ENCODE peak calls at places on chromosomes 7 and 10, in six cellular contexts. One of them, this sample, is unnamed.

GRCh38 chr7:24318326-24318725 is 34.3 kb downstream of the NPY start:
- DNase-seq in Calu3: no peak
- DNase-seq in ELR: no peak
- DNase-seq in fibroblast of lung: no peak
- DNase-seq in HS-5: no peak
- DNase-seq in stimulated activated CD4-positive, alpha-beta T cell treated with anti-CD3 and anti-CD28 coated beads, Interleukin-15, amount 100 ng/mL, for 48 hours: no peak
- DNase-seq in this sample: peak; percentile 9

GRCh38 chr10:16186564-16186963 is 250.2 kb upstream of the PTER start:
- DNase-seq in Calu3: no peak
- DNase-seq in ELR: no peak
- DNase-seq in fibroblast of lung: no peak
- DNase-seq in HS-5: no peak
- DNase-seq in stimulated activated CD4-positive, alpha-beta T cell treated with anti-CD3 and anti-CD28 coated beads, Interleukin-15, amount 100 ng/mL, for 48 hours: no peak
- DNase-seq in this sample: no peak

GRCh38 chr7:24381919-24382505 is 98.0 kb downstream of the NPY start:
- DNase-seq in Calu3: no peak
- DNase-seq in ELR: peak; percentile 70
- DNase-seq in fibroblast of lung: peak; percentile 20
- DNase-seq in HS-5: no peak
- DNase-seq in stimulated activated CD4-positive, alpha-beta T cell treated with anti-CD3 and anti-CD28 coated beads, Interleukin-15, amount 100 ng/mL, for 48 hours: no peak
- DNase-seq in this sample: no peak

GRCh38 chr7:69630292-69630691 is 32.0 kb downstream of the AUTS2 start:
- DNase-seq in Calu3: no peak
- DNase-seq in ELR: peak; percentile 0
- DNase-seq in fibroblast of lung: peak; percentile 95
- DNase-seq in HS-5: no peak
- DNase-seq in stimulated activated CD4-positive, alpha-beta T cell treated with anti-CD3 and anti-CD28 coated beads, Interleukin-15, amount 100 ng/mL, for 48 hours: no peak
- DNase-seq in this sample: peak; percentile 4

GRCh38 chr10:29119374-29119773 is 169.5 kb upstream of the LYZL1 start:
- DNase-seq in Calu3: peak; percentile 66
- DNase-seq in ELR: peak; percentile 21
- DNase-seq in fibroblast of lung: no peak
- DNase-seq in HS-5: no peak
- DNase-seq in stimulated activated CD4-positive, alpha-beta T cell treated with anti-CD3 and anti-CD28 coated beads, Interleukin-15, amount 100 ng/mL, for 48 hours: no peak
- DNase-seq in this sample: no peak

GRCh38 chr10:85026878-85027467 is 698.6 kb downstream of the CCSER2 start:
- DNase-seq in Calu3: no peak
- DNase-seq in ELR: no peak
- DNase-seq in fibroblast of lung: no peak
- DNase-seq in HS-5: no peak
- DNase-seq in stimulated activated CD4-positive, alpha-beta T cell treated with anti-CD3 and anti-CD28 coated beads, Interleukin-15, amount 100 ng/mL, for 48 hours: no peak
- DNase-seq in this sample: no peak

GRCh38 chr7:155701972-155702544 is 57.6 kb downstream of the RBM33 start:
- DNase-seq in Calu3: no peak
- DNase-seq in ELR: no peak
- DNase-seq in fibroblast of lung: no peak
- DNase-seq in HS-5: no peak
- DNase-seq in stimulated activated CD4-positive, alpha-beta T cell treated with anti-CD3 and anti-CD28 coated beads, Interleukin-15, amount 100 ng/mL, for 48 hours: no peak
- DNase-seq in this sample: no peak

GRCh38 chr7:28539289-28539981 is 127.1 kb downstream of the CREB5 start:
- DNase-seq in Calu3: no peak
- DNase-seq in ELR: no peak
- DNase-seq in fibroblast of lung: no peak
- DNase-seq in HS-5: no peak
- DNase-seq in stimulated activated CD4-positive, alpha-beta T cell treated with anti-CD3 and anti-CD28 coated beads, Interleukin-15, amount 100 ng/mL, for 48 hours: no peak
- DNase-seq in this sample: no peak